ENCODE peak calls at places on chromosomes 7 and 10, in nine cellular contexts. C is astrocyte, S is adipocyte, P is fibroblast of mammary gland, J is choroid plexus epithelial cell, T is GM06990, G is lower lobe of right lung, A is ovary, U is BJ. W is an unnamed sample.

GRCh38 chr7:25720427-25720826 is 431.6 kb upstream of the NFE2L3 start:
- DNase-seq in C (no peak), S (peak; percentile 27), P (peak; percentile 15), J (peak; percentile 47), T (no peak), G (no peak), A (no peak), U (no peak), W (peak; percentile 39)

GRCh38 chr10:3996697-3997096 is 211.7 kb upstream of the KLF6 start:
- DNase-seq in C (no peak), S (no peak), P (no peak), J (no peak), T (no peak), G (no peak), A (no peak), U (no peak), W (no peak)

GRCh38 chr7:143388051-143388450 is 6.9 kb downstream of the ZYX start:
- DNase-seq in C (no peak), S (no peak), P (no peak), J (no peak), T (no peak), G (no peak), A (no peak), U (no peak), W (no peak)

GRCh38 chr10:129694633-129695356 is 227.8 kb downstream of the MGMT start:
- DNase-seq in C (no peak), S (no peak), P (peak; percentile 5), J (peak; percentile 2), T (no peak), G (no peak), A (peak; percentile 82), U (no peak), W (no peak)

GRCh38 chr10:29530112-29530976 is 104.4 kb downstream of the SVIL start:
- DNase-seq in C (no peak), S (no peak), P (no peak), J (no peak), T (no peak), G (no peak), A (no peak), U (no peak), W (no peak)

GRCh38 chr7:91636129-91636724 is 244.3 kb downstream of the MTERF1 start:
- DNase-seq in C (peak; percentile 4), S (no peak), P (peak; percentile 43), J (peak; percentile 57), T (no peak), G (no peak), A (no peak), U (no peak), W (peak; percentile 63)

GRCh38 chr10:28668363-28669226 is 8.7 kb upstream of the BAMBI start:
- DNase-seq in C (peak; percentile 41), S (peak; percentile 84), P (no peak), J (peak; percentile 61), T (peak; percentile 48), G (peak; percentile 53), A (peak; percentile 77), U (no peak), W (peak; percentile 69)

GRCh38 chr10:81920213-81920829 is 45.3 kb downstream of the NRG3 start:
- DNase-seq in C (no peak), S (no peak), P (no peak), J (peak; percentile 23), T (no peak), G (no peak), A (no peak), U (no peak), W (no peak)

GRCh38 chr10:71604324-71605018 is 115.1 kb downstream of the C10orf105 start:
- DNase-seq in C (no peak), S (peak; percentile 32), P (no peak), J (peak; percentile 45), T (no peak), G (no peak), A (no peak), U (no peak), W (peak; percentile 40)

GRCh38 chr7:132049462-132050304 is 493.3 kb upstream of the PODXL start:
- DNase-seq in C (no peak), S (peak; percentile 16), P (peak; percentile 31), J (peak; percentile 56), T (no peak), G (no peak), A (no peak), U (no peak), W (peak; percentile 52)

GRCh38 chr10:98030991-98031431 is 590 bp upstream of the CRTAC1 start:
- DNase-seq in C (no peak), S (no peak), P (no peak), J (no peak), T (no peak), G (no peak), A (peak; percentile 16), U (no peak), W (no peak)
- H3K4me3 ChIP-seq in C (no peak overlapping the region), S (peak overlapping the region; percentile 49), P (no peak overlapping the region), J (no peak overlapping the region), T (no peak overlapping the region), G (peak overlapping the region; percentile 53), A (peak overlapping the region; percentile 26), U (no peak overlapping the region), W (no peak overlapping the region)

GRCh38 chr7:74032191-74032490 is 4.2 kb downstream of the ELN start:
- DNase-seq in C (peak; percentile 87), S (peak; percentile 74), P (peak; percentile 80), J (peak; percentile 53), T (no peak), G (no peak), A (peak; percentile 61), U (peak; percentile 77), W (peak; percentile 38)
- H3K4me3 ChIP-seq in C (no peak overlapping the region), S (peak overlapping the region; percentile 84), P (no peak overlapping the region), J (no peak overlapping the region), T (no peak overlapping the region), G (peak overlapping the region; percentile 27), A (no peak overlapping the region), U (no peak overlapping the region), W (no peak overlapping the region)

GRCh38 chr7:155306677-155307470 is 9.2 kb downstream of the INSIG1 start:
- DNase-seq in C (no peak), S (no peak), P (no peak), J (no peak), T (no peak), G (no peak), A (no peak), U (no peak), W (peak; percentile 96)
- H3K4me3 ChIP-seq in C (no peak overlapping the region), S (no peak overlapping the region), P (no peak overlapping the region), J (no peak overlapping the region), T (no peak overlapping the region), G (no peak overlapping the region), A (no peak overlapping the region), U (no peak overlapping the region), W (no peak overlapping the region)

GRCh38 chr10:120979435-120980315 is 128.5 kb downstream of the WDR11 start:
- DNase-seq in C (no peak), S (no peak), P (no peak), J (peak; percentile 2), T (peak; percentile 21), G (peak; percentile 90), A (peak; percentile 28), U (no peak), W (peak; percentile 72)

GRCh38 chr10:120978589-120979252 is 127.6 kb downstream of the WDR11 start:
- DNase-seq in C (no peak), S (no peak), P (peak; percentile 1), J (no peak), T (no peak), G (no peak), A (no peak), U (no peak), W (no peak)

GRCh38 chr10:120981601-120982381 is 130.6 kb downstream of the WDR11 start:
- DNase-seq in C (no peak), S (no peak), P (no peak), J (no peak), T (no peak), G (no peak), A (no peak), U (no peak), W (no peak)

GRCh38 chr10:120982507-120982906 is 131.3 kb downstream of the WDR11 start:
- DNase-seq in C (no peak), S (no peak), P (no peak), J (no peak), T (no peak), G (no peak), A (no peak), U (no peak), W (no peak)

DNA sequence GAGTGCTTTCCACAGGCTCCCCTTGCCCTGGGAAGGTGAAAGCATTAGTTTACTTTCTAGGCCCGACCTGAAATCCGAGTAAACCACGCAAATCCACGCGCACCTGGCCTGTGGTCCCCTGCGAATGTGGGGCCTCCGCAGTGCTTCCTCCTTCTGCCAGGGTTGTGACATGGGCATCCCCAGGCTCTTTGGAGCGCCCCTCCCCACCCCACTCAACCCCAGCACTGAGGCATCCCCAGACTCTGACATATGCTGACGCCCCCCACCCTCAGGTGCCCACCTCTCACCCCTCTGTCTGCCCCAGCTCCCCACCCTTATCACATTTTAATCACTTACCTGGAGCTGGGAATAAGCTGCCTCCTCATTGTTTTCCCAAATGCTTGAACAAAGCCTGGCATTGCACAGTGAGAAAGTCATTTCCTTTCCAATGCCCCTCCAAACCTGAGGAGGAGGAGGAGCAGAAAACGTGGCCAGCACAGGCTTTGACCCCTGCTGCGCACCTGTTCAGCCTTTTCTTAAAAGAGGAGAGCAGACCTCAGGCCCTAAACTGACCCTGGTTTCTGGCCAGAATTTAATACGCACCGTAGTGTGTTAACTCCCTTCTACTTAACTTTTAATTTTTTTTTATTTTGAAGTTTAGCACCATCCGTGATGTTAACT is 129.3 kb downstream of the WDR11 start:
- DNase-seq in C (no peak), S (no peak), P (no peak), J (no peak), T (no peak), G (peak; percentile 64), A (no peak), U (no peak), W (no peak)
- H3K4me3 ChIP-seq in C (no peak overlapping the region), S (no peak overlapping the region), P (no peak overlapping the region), J (no peak overlapping the region), T (no peak overlapping the region), G (peak overlapping the region; percentile 50), A (no peak overlapping the region), U (no peak overlapping the region), W (no peak overlapping the region)

GRCh38 chr7:144835668-144836544 is at the start of gene TPK1:
- DNase-seq in C (peak; percentile 93), S (peak; percentile 91), P (peak; percentile 91), J (peak; percentile 97), T (peak; percentile 100), G (peak; percentile 97), A (peak; percentile 92), U (peak; percentile 60), W (peak; percentile 94)

GRCh38 chr7:144834516-144835165 is 1.2 kb downstream of the TPK1 start:
- DNase-seq in C (no peak), S (no peak), P (peak; percentile 41), J (peak; percentile 65), T (no peak), G (no peak), A (no peak), U (no peak), W (no peak)

GRCh38 chr7:144835166-144835611 is 664 bp downstream of the TPK1 start:
- DNase-seq in C (peak; percentile 52), S (peak; percentile 55), P (peak; percentile 63), J (peak; percentile 73), T (no peak), G (peak; percentile 50), A (peak; percentile 51), U (no peak), W (peak; percentile 51)

GRCh38 chr7:144830811-144831210 is 5.0 kb downstream of the TPK1 start:
- DNase-seq in C (peak; percentile 18), S (no peak), P (peak; percentile 62), J (peak; percentile 56), T (no peak), G (no peak), A (no peak), U (no peak), W (peak; percentile 28)

GRCh38 chr7:144836545-144836842 is 641 bp upstream of the TPK1 start:
- DNase-seq in C (no peak), S (no peak), P (no peak), J (no peak), T (no peak), G (no peak), A (no peak), U (no peak), W (no peak)
- H3K4me3 ChIP-seq in C (no peak overlapping the region), S (peak overlapping the region; percentile 91), P (no peak overlapping the region), J (peak overlapping the region; percentile 79), T (no peak overlapping the region), G (peak overlapping the region; percentile 67), A (peak overlapping the region; percentile 64), U (no peak overlapping the region), W (no peak overlapping the region)

W was measured in epithelial cell of esophagus.